ENCODE peak calls at places on chromosomes 13 and 19, in four cellular contexts. Q is GM03348, T is COR-L47, Y is IMR-90. G is an unnamed sample.

GRCh38 chr19:19113040-19113541 is 25.2 kb downstream of the TMEM161A start:
- DNase-seq in Q (no peak), T (no peak), Y (peak; percentile 74), G (peak; percentile 67)

GRCh38 chr13:111474136-111475002 is 153.9 kb downstream of the TEX29 start:
- DNase-seq in Q (peak; percentile 84), T (peak; percentile 83), Y (peak; percentile 35), G (peak; percentile 49)

GRCh38 chr13:85528578-85529215 is 270.5 kb downstream of the SLITRK6 start:
- DNase-seq in Q (peak; percentile 12), T (no peak), Y (peak; percentile 90), G (peak; percentile 79)

GRCh38 chr19:16457195-16457953 is 14.4 kb downstream of the EPS15L1 start:
- DNase-seq in Q (peak; percentile 77), T (no peak), Y (peak; percentile 26), G (peak; percentile 55)

GRCh38 chr19:35708391-35708790 is 4.0 kb downstream of the ZBTB32 start:
- DNase-seq in Q (no peak), T (no peak), Y (no peak), G (no peak)

GRCh38 chr13:40318366-40318765 is 348.1 kb downstream of the FOXO1 start:
- DNase-seq in Q (no peak), T (peak; percentile 1), Y (no peak), G (no peak)

GRCh38 chr19:1540353-1540925 is 16.6 kb downstream of the PLK5 start:
- DNase-seq in Q (no peak), T (no peak), Y (no peak), G (no peak)

GRCh38 chr13:63481334-63481733 is 2065.7 kb upstream of the PCDH20 start:
- DNase-seq in Q (peak; percentile 35), T (no peak), Y (peak; percentile 36), G (no peak)

GRCh38 chr19:48325265-48325910 is at the start of gene EMP3:
- DNase-seq in Q (peak; percentile 94), T (no peak), Y (peak; percentile 92), G (peak; percentile 93)

GRCh38 chr13:44710576-44710975 is 134.4 kb upstream of the TSC22D1 start:
- DNase-seq in Q (peak; percentile 79), T (no peak), Y (peak; percentile 96), G (peak; percentile 97)

GRCh38 chr13:40187836-40188591 is 478.4 kb downstream of the FOXO1 start:
- DNase-seq in Q (peak; percentile 28), T (no peak), Y (no peak), G (no peak)

GRCh38 chr19:45402469-45403070 is 2.3 kb downstream of the PPP1R13L start:
- DNase-seq in Q (peak; percentile 75), T (no peak), Y (no peak), G (peak; percentile 26)

GRCh38 chr19:4007836-4008539 is 452 bp downstream of the PIAS4 start:
- DNase-seq in Q (peak; percentile 61), T (no peak), Y (no peak), G (peak; percentile 56)

GRCh38 chr19:42282036-42282762 is 13.1 kb downstream of the CIC start:
- DNase-seq in Q (no peak), T (no peak), Y (peak; percentile 34), G (peak; percentile 42)

GRCh38 chr13:75079226-75079625 is 402.7 kb downstream of the TBC1D4 start:
- DNase-seq in Q (no peak), T (no peak), Y (peak; percentile 66), G (peak; percentile 60)

GRCh38 chr19:50173144-50173543 is 10.1 kb upstream of the IZUMO2 start:
- DNase-seq in Q (no peak), T (no peak), Y (no peak), G (no peak)

GRCh38 chr13:83618966-83619365 is 263.3 kb downstream of the SLITRK1 start:
- DNase-seq in Q (peak; percentile 4), T (peak; percentile 68), Y (no peak), G (peak; percentile 61)

GRCh38 chr13:111946214-111946613 is 120.7 kb upstream of the SOX1 start:
- DNase-seq in Q (no peak), T (no peak), Y (no peak), G (no peak)

GRCh38 chr13:42803563-42804212 is 22.3 kb downstream of the FAM216B start:
- DNase-seq in Q (no peak), T (no peak), Y (peak; percentile 85), G (peak; percentile 42)

GRCh38 chr19:13051581-13052165 is 51.0 kb downstream of the LYL1 start:
- DNase-seq in Q (no peak), T (peak; percentile 60), Y (peak; percentile 24), G (peak; percentile 63)

GRCh38 chr13:106318941-106319411 is 216.5 kb downstream of the EFNB2 start:
- DNase-seq in Q (peak; percentile 65), T (no peak), Y (peak; percentile 96), G (peak; percentile 94)

GRCh38 chr19:58569191-58569942 is 3.8 kb downstream of the MZF1 start:
- DNase-seq in Q (no peak), T (no peak), Y (no peak), G (no peak)

GRCh38 chr19:3012522-3013260 is 16.4 kb downstream of the TLE2 start:
- DNase-seq in Q (no peak), T (peak; percentile 70), Y (no peak), G (no peak)

GRCh38 chr19:47381653-47382279 is 32.7 kb downstream of the DHX34 start:
- DNase-seq in Q (no peak), T (no peak), Y (no peak), G (no peak)

GRCh38 chr13:90201198-90201597 is 1146.3 kb upstream of the MIR17HG start:
- DNase-seq in Q (peak; percentile 16), T (no peak), Y (no peak), G (peak; percentile 73)

GRCh38 chr19:42368765-42369164 is 21.3 kb downstream of the CNFN start:
- DNase-seq in Q (no peak), T (no peak), Y (no peak), G (no peak)

GRCh38 chr19:996051-996838 is 4.0 kb upstream of the GRIN3B start:
- DNase-seq in Q (peak; percentile 68), T (peak; percentile 65), Y (peak; percentile 53), G (peak; percentile 71)

GRCh38 chr19:47422417-47423163 is 3.3 kb upstream of the MEIS3 start:
- DNase-seq in Q (no peak), T (no peak), Y (no peak), G (no peak)

GRCh38 chr19:55504981-55505380 is 16.7 kb downstream of the SSC5D start:
- DNase-seq in Q (no peak), T (no peak), Y (no peak), G (no peak)